ENCODE peak calls at places on chromosomes 1 and 21, in five cellular contexts. One of them, this sample, is unnamed.

GRCh38 chr21:36395353-36396111 is 10.3 kb downstream of the CHAF1B start:
- DNase-seq in heart left ventricle: no peak
- DNase-seq in esophagus squamous epithelium: no peak
- DNase-seq in A549: no peak
- DNase-seq in breast epithelium: no peak
- DNase-seq in this sample: no peak

GRCh38 chr1:226799634-226800281 is 60.7 kb upstream of the ITPKB start:
- DNase-seq in heart left ventricle: no peak
- DNase-seq in esophagus squamous epithelium: no peak
- DNase-seq in A549: no peak
- DNase-seq in breast epithelium: no peak
- DNase-seq in this sample: no peak

GRCh38 chr21:36615274-36615964 is 83.5 kb upstream of the SIM2 start:
- DNase-seq in heart left ventricle: no peak
- DNase-seq in esophagus squamous epithelium: no peak
- DNase-seq in A549: peak
- DNase-seq in breast epithelium: no peak
- DNase-seq in this sample: no peak

GRCh38 chr1:84907095-84907827 is 14.3 kb upstream of the LPAR3 start:
- DNase-seq in heart left ventricle: no peak
- DNase-seq in esophagus squamous epithelium: no peak
- DNase-seq in A549: no peak
- DNase-seq in breast epithelium: no peak
- DNase-seq in this sample: no peak

GRCh38 chr1:19676438-19676922 is 11.8 kb downstream of the HTR6 start:
- DNase-seq in heart left ventricle: peak
- DNase-seq in esophagus squamous epithelium: no peak
- DNase-seq in A549: no peak
- DNase-seq in breast epithelium: no peak
- DNase-seq in this sample: no peak

GRCh38 chr21:45401916-45402900 is 2.8 kb upstream of the COL18A1 start:
- DNase-seq in heart left ventricle: peak
- DNase-seq in esophagus squamous epithelium: no peak
- DNase-seq in A549: no peak
- DNase-seq in breast epithelium: no peak
- DNase-seq in this sample: no peak

GRCh38 chr1:162062542-162063015 is 6.9 kb upstream of the NOS1AP start:
- DNase-seq in heart left ventricle: peak
- DNase-seq in esophagus squamous epithelium: no peak
- DNase-seq in A549: no peak
- DNase-seq in breast epithelium: no peak
- DNase-seq in this sample: no peak

GRCh38 chr21:45264146-45264918 is 23.4 kb downstream of the POFUT2 start:
- DNase-seq in heart left ventricle: peak
- DNase-seq in esophagus squamous epithelium: no peak
- DNase-seq in A549: no peak
- DNase-seq in breast epithelium: peak
- DNase-seq in this sample: no peak

GRCh38 chr1:18642278-18643095 is 11.8 kb downstream of the PAX7 start:
- DNase-seq in heart left ventricle: no peak
- DNase-seq in esophagus squamous epithelium: no peak
- DNase-seq in A549: no peak
- DNase-seq in breast epithelium: no peak
- DNase-seq in this sample: no peak

GRCh38 chr1:39922139-39922757 is 20.5 kb upstream of the MYCL start:
- DNase-seq in heart left ventricle: no peak
- DNase-seq in esophagus squamous epithelium: no peak
- DNase-seq in A549: no peak
- DNase-seq in breast epithelium: no peak
- DNase-seq in this sample: no peak

GRCh38 chr1:33790577-33790976 is 73.3 kb upstream of the HMGB4 start:
- DNase-seq in heart left ventricle: no peak
- DNase-seq in esophagus squamous epithelium: no peak
- DNase-seq in A549: no peak
- DNase-seq in breast epithelium: no peak
- DNase-seq in this sample: no peak

GRCh38 chr1:113812661-113813135 is 422 bp upstream of the RSBN1 start:
- DNase-seq in heart left ventricle: peak
- DNase-seq in esophagus squamous epithelium: no peak
- DNase-seq in A549: no peak
- DNase-seq in breast epithelium: no peak
- DNase-seq in this sample: no peak

GRCh38 chr1:156862602-156863599 is 2.2 kb downstream of the NTRK1 start:
- DNase-seq in heart left ventricle: no peak
- DNase-seq in esophagus squamous epithelium: no peak
- DNase-seq in A549: no peak
- DNase-seq in breast epithelium: no peak
- DNase-seq in this sample: no peak

GRCh38 chr1:24641646-24642151 is 1.4 kb upstream of the SRRM1 start:
- DNase-seq in heart left ventricle: peak
- DNase-seq in esophagus squamous epithelium: no peak
- DNase-seq in A549: no peak
- DNase-seq in breast epithelium: no peak
- DNase-seq in this sample: no peak

GRCh38 chr1:165903672-165904071 is 76.3 kb downstream of the UCK2 start:
- DNase-seq in heart left ventricle: no peak
- DNase-seq in esophagus squamous epithelium: no peak
- DNase-seq in A549: no peak
- DNase-seq in breast epithelium: no peak
- DNase-seq in this sample: no peak

GRCh38 chr1:92538048-92538412 is 51.3 kb upstream of the GFI1 start:
- DNase-seq in heart left ventricle: no peak
- DNase-seq in esophagus squamous epithelium: no peak
- DNase-seq in A549: no peak
- DNase-seq in breast epithelium: no peak
- DNase-seq in this sample: no peak

GRCh38 chr1:17248781-17249180 is at the start of gene PADI3:
- DNase-seq in heart left ventricle: no peak
- DNase-seq in esophagus squamous epithelium: no peak
- DNase-seq in A549: no peak
- DNase-seq in breast epithelium: no peak
- DNase-seq in this sample: no peak

GRCh38 chr1:152917794-152918193 is 9.4 kb downstream of the IVL start:
- DNase-seq in heart left ventricle: no peak
- DNase-seq in esophagus squamous epithelium: no peak
- DNase-seq in A549: no peak
- DNase-seq in breast epithelium: no peak
- DNase-seq in this sample: no peak

GRCh38 chr1:183898001-183898396 is 93.1 kb downstream of the RGL1 start:
- DNase-seq in heart left ventricle: no peak
- DNase-seq in esophagus squamous epithelium: no peak
- DNase-seq in A549: no peak
- DNase-seq in breast epithelium: no peak
- DNase-seq in this sample: no peak

GRCh38 chr1:167987174-167987573 is 50.3 kb upstream of the MPC2 start:
- DNase-seq in heart left ventricle: no peak
- DNase-seq in esophagus squamous epithelium: no peak
- DNase-seq in A549: no peak
- DNase-seq in breast epithelium: no peak
- DNase-seq in this sample: no peak

GRCh38 chr1:87017994-87018672 is 103.7 kb downstream of the HS2ST1 start:
- DNase-seq in heart left ventricle: no peak
- DNase-seq in esophagus squamous epithelium: no peak
- DNase-seq in A549: no peak
- DNase-seq in breast epithelium: no peak
- DNase-seq in this sample: no peak

GRCh38 chr1:205688681-205689080 is 8.4 kb upstream of the SLC45A3 start:
- DNase-seq in heart left ventricle: no peak
- DNase-seq in esophagus squamous epithelium: no peak
- DNase-seq in A549: no peak
- DNase-seq in breast epithelium: no peak
- DNase-seq in this sample: no peak

GRCh38 chr21:42093991-42094417 is 22.9 kb downstream of the UMODL1 start:
- DNase-seq in heart left ventricle: no peak
- DNase-seq in esophagus squamous epithelium: no peak
- DNase-seq in A549: no peak
- DNase-seq in breast epithelium: no peak
- DNase-seq in this sample: peak

GRCh38 chr1:56169856-56170255 is 409.5 kb downstream of the PLPP3 start:
- DNase-seq in heart left ventricle: no peak
- DNase-seq in esophagus squamous epithelium: no peak
- DNase-seq in A549: no peak
- DNase-seq in breast epithelium: no peak
- DNase-seq in this sample: no peak

GRCh38 chr21:25487046-25487594 is 120.2 kb downstream of the MRPL39 start:
- DNase-seq in heart left ventricle: no peak
- DNase-seq in esophagus squamous epithelium: no peak
- DNase-seq in A549: no peak
- DNase-seq in breast epithelium: no peak
- DNase-seq in this sample: no peak

GRCh38 chr1:4674676-4675075 is 20.3 kb downstream of the AJAP1 start:
- DNase-seq in heart left ventricle: no peak
- DNase-seq in esophagus squamous epithelium: no peak
- DNase-seq in A549: no peak
- DNase-seq in breast epithelium: no peak
- DNase-seq in this sample: no peak

GRCh38 chr1:232570007-232570406 is 59.9 kb downstream of the SIPA1L2 start:
- DNase-seq in heart left ventricle: no peak
- DNase-seq in esophagus squamous epithelium: no peak
- DNase-seq in A549: no peak
- DNase-seq in breast epithelium: no peak
- DNase-seq in this sample: no peak

GRCh38 chr1:23343246-23344110 is 606 bp downstream of the HNRNPR start:
- DNase-seq in heart left ventricle: peak
- DNase-seq in esophagus squamous epithelium: no peak
- DNase-seq in A549: peak
- DNase-seq in breast epithelium: peak
- DNase-seq in this sample: peak

GRCh38 chr1:77533660-77534295 is 148.7 kb downstream of the ZZZ3 start:
- DNase-seq in heart left ventricle: peak
- DNase-seq in esophagus squamous epithelium: no peak
- DNase-seq in A549: peak
- DNase-seq in breast epithelium: no peak
- DNase-seq in this sample: no peak

GRCh38 chr21:27648560-27648959 is 681.7 kb upstream of the ADAMTS5 start:
- DNase-seq in heart left ventricle: no peak
- DNase-seq in esophagus squamous epithelium: no peak
- DNase-seq in A549: no peak
- DNase-seq in breast epithelium: no peak
- DNase-seq in this sample: no peak

GRCh38 chr1:220368352-220369265 is 96.4 kb upstream of the RAB3GAP2 start:
- DNase-seq in heart left ventricle: peak
- DNase-seq in esophagus squamous epithelium: no peak
- DNase-seq in A549: no peak
- DNase-seq in breast epithelium: no peak
- DNase-seq in this sample: no peak

GRCh38 chr1:220370041-220370700 is 97.9 kb upstream of the RAB3GAP2 start:
- DNase-seq in heart left ventricle: no peak
- DNase-seq in esophagus squamous epithelium: no peak
- DNase-seq in A549: peak
- DNase-seq in breast epithelium: no peak
- DNase-seq in this sample: no peak

GRCh38 chr1:220369511-220369910 is 97.3 kb upstream of the RAB3GAP2 start:
- DNase-seq in heart left ventricle: no peak
- DNase-seq in esophagus squamous epithelium: no peak
- DNase-seq in A549: no peak
- DNase-seq in breast epithelium: no peak
- DNase-seq in this sample: no peak

GRCh38 chr1:220372451-220372850 is 100.2 kb upstream of the RAB3GAP2 start:
- DNase-seq in heart left ventricle: no peak
- DNase-seq in esophagus squamous epithelium: no peak
- DNase-seq in A549: no peak
- DNase-seq in breast epithelium: no peak
- DNase-seq in this sample: no peak

GRCh38 chr1:220371324-220371723 is 99.1 kb upstream of the RAB3GAP2 start:
- DNase-seq in heart left ventricle: no peak
- DNase-seq in esophagus squamous epithelium: no peak
- DNase-seq in A549: no peak
- DNase-seq in breast epithelium: no peak
- DNase-seq in this sample: no peak
- TF ChIP-seq CTCF in heart left ventricle: no peak
- TF ChIP-seq CTCF in esophagus squamous epithelium: no peak
- TF ChIP-seq CTCF in A549: no peak
- TF ChIP-seq CTCF in breast epithelium: no peak
- TF ChIP-seq CTCF in this sample: no peak

GRCh38 chr1:115429242-115429641 is 91.2 kb upstream of the NGF start:
- DNase-seq in heart left ventricle: no peak
- DNase-seq in esophagus squamous epithelium: no peak
- DNase-seq in A549: no peak
- DNase-seq in breast epithelium: no peak
- DNase-seq in this sample: no peak
- H3K4me3 ChIP-seq in heart left ventricle: no peak
- H3K4me3 ChIP-seq in esophagus squamous epithelium: no peak
- H3K4me3 ChIP-seq in A549: no peak
- H3K4me3 ChIP-seq in breast epithelium: no peak
- H3K4me3 ChIP-seq in this sample: no peak

DNA sequence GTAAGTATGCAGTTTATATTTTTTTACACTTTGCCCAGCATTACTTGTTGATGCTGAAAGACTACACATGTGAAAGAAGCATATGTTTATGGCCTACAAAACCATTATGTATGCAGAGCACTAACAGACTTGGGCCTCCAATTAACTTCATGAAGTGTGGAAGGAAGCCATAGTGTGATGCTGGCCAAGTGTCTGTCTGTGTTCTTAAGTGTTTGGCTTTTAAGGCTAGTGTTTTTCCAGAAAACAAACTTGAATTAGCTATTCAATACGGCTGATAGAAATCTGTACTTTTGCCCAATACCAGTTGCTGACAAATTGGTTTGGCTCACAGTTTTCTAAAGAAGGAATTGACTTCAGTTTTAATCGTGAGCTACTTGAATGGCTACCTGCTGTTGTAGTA is 136.1 kb downstream of the ADGRL2 start:
- DNase-seq in heart left ventricle: no peak
- DNase-seq in esophagus squamous epithelium: no peak
- DNase-seq in A549: no peak
- DNase-seq in breast epithelium: no peak
- DNase-seq in this sample: no peak
- TF ChIP-seq CTCF in heart left ventricle: no peak
- TF ChIP-seq CTCF in esophagus squamous epithelium: no peak
- TF ChIP-seq CTCF in A549: no peak
- TF ChIP-seq CTCF in breast epithelium: no peak
- TF ChIP-seq CTCF in this sample: no peak

GRCh38 chr1:36149973-36150295 is 648 bp upstream of the TRAPPC3 start:
- DNase-seq in heart left ventricle: no peak
- DNase-seq in esophagus squamous epithelium: no peak
- DNase-seq in A549: no peak
- DNase-seq in breast epithelium: no peak
- DNase-seq in this sample: no peak
- H3K4me3 ChIP-seq in heart left ventricle: peak
- H3K4me3 ChIP-seq in esophagus squamous epithelium: peak
- H3K4me3 ChIP-seq in A549: no peak
- H3K4me3 ChIP-seq in breast epithelium: peak
- H3K4me3 ChIP-seq in this sample: peak

DNA sequence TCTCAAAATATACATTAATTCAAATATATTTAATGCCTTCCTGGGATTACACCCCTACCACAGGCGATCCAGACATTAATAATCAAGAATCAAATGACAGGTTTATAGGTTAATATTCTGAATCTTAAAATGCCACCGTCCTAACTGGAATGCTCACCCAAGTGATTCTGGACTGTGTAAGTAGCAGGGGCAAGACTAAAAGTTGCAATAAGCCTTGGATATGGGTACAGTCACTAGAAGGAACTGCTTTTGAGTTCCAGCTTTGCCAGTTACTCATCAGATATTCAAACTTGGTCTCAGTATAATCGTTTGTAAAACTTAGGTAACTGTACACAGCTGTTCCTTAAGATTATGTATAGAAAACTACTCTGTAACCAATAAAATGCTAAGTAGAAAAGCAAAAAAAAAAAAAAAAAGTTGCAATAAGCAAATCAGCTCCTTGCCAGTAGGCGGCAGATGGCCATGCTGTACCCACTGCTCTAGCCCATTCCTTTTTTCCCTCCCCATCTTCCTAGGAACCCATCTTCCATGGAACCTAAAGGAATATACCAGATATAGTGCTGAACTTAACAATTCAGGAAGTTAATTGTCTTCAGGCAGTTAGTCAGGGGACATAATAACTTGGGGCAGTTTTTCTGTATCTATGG is 10.5 kb downstream of the RO60 start:
- DNase-seq in heart left ventricle: no peak
- DNase-seq in esophagus squamous epithelium: no peak
- DNase-seq in A549: peak
- DNase-seq in breast epithelium: no peak
- DNase-seq in this sample: no peak
- TF ChIP-seq CTCF in heart left ventricle: peak
- TF ChIP-seq CTCF in esophagus squamous epithelium: no peak
- TF ChIP-seq CTCF in A549: peak
- TF ChIP-seq CTCF in breast epithelium: no peak
- TF ChIP-seq CTCF in this sample: no peak

This sample was measured in coronary artery.